ENCODE peak calls at places on chromosomes 4 and X, in six cellular contexts. T is type B pancreatic cell, W is SW480, X is lower lobe of right lung, G is AG09319, I is fibroblast of lung. Z is an unnamed sample.

GRCh38 chr4:184168406-184169019 is 49.2 kb downstream of the ENPP6 start:
- DNase-seq in T (peak), W (peak), X (peak), G (peak), I (peak), Z (no peak)

GRCh38 chr4:102554482-102554881 is 53.3 kb downstream of the NFKB1 start:
- DNase-seq in T (no peak), W (no peak), X (no peak), G (no peak), I (peak), Z (no peak)

GRCh38 chrX:9147631-9148189 is 113.8 kb upstream of the FAM9B start:
- DNase-seq in T (no peak), W (no peak), X (no peak), G (no peak), I (no peak), Z (no peak)

GRCh38 chr4:8696369-8697127 is 104.0 kb downstream of the CPZ start:
- DNase-seq in T (no peak), W (no peak), X (no peak), G (no peak), I (no peak), Z (no peak)

GRCh38 chrX:150966742-150967141 is 16.4 kb upstream of the HMGB3 start:
- DNase-seq in T (no peak), W (no peak), X (no peak), G (no peak), I (no peak), Z (no peak)

GRCh38 chrX:40055495-40055894 is 42.3 kb downstream of the BCOR start:
- DNase-seq in T (no peak), W (no peak), X (no peak), G (no peak), I (no peak), Z (no peak)

GRCh38 chrX:82384401-82384800 is 1123.7 kb upstream of the POU3F4 start:
- DNase-seq in T (no peak), W (no peak), X (no peak), G (no peak), I (no peak), Z (no peak)

GRCh38 chr4:40214661-40215418 is 18.0 kb downstream of the RHOH start:
- DNase-seq in T (no peak), W (peak), X (no peak), G (no peak), I (no peak), Z (no peak)

GRCh38 chr4:2366252-2367192 is 51.9 kb downstream of the ZFYVE28 start:
- DNase-seq in T (no peak), W (no peak), X (peak), G (no peak), I (peak), Z (no peak)

GRCh38 chr4:38490753-38491446 is 173.1 kb upstream of the KLF3 start:
- DNase-seq in T (no peak), W (no peak), X (no peak), G (no peak), I (no peak), Z (no peak)

GRCh38 chr4:184293552-184293951 is 75.9 kb upstream of the ENPP6 start:
- DNase-seq in T (no peak), W (no peak), X (no peak), G (no peak), I (no peak), Z (no peak)

GRCh38 chr4:140755811-140756291 is 334 bp downstream of the TBC1D9 start:
- DNase-seq in T (peak), W (peak), X (peak), G (no peak), I (peak), Z (no peak)

GRCh38 chr4:134862116-134862515 is 660.5 kb upstream of the PABPC4L start:
- DNase-seq in T (no peak), W (no peak), X (no peak), G (no peak), I (peak), Z (no peak)

GRCh38 chrX:57573754-57574153 is 18.1 kb upstream of the ZXDB start:
- DNase-seq in T (no peak), W (peak), X (no peak), G (no peak), I (peak), Z (no peak)

Z was measured in naive thymus-derived CD4-positive, alpha-beta T cell.